ENCODE peak calls at places on chromosomes 12 and 14, in seven cellular contexts. One of them, this sample, is unnamed.

GRCh38 chr14:69284170-69284569 is 24.2 kb downstream of the GALNT16 start:
- DNase-seq in hippocampal formation: no peak
- DNase-seq in activated T-cell treated with anti-CD3 and anti-CD28 coated beads, Interleukin-2, amount 50 U/mL, for 72 hours: no peak
- DNase-seq in tibial artery: peak
- DNase-seq in choroid plexus epithelial cell: no peak
- DNase-seq in stimulated activated CD8-positive, alpha-beta memory T cell treated with anti-CD3 and anti-CD28 coated beads, Interleukin-4, amount 100 ng/mL, for 48 hours: no peak
- DNase-seq in activated T-helper 1 cell treated with anti-CD3 and anti-CD28 coated beads, Interleukin-2, amount 50 U/mL, for 16 hours: no peak
- DNase-seq in this sample: no peak

GRCh38 chr12:87596636-87597035 is 432.6 kb downstream of the C12orf50 start:
- DNase-seq in activated T-helper 1 cell treated with anti-CD3 and anti-CD28 coated beads, Interleukin-2, amount 50 U/mL, for 16 hours: no peak
- DNase-seq in choroid plexus epithelial cell: peak
- DNase-seq in stimulated activated CD8-positive, alpha-beta memory T cell treated with anti-CD3 and anti-CD28 coated beads, Interleukin-4, amount 100 ng/mL, for 48 hours: no peak
- DNase-seq in hippocampal formation: no peak
- DNase-seq in tibial artery: no peak
- DNase-seq in activated T-cell treated with anti-CD3 and anti-CD28 coated beads, Interleukin-2, amount 50 U/mL, for 72 hours: no peak
- DNase-seq in this sample: no peak

GRCh38 chr12:68617160-68617926 is 6.6 kb downstream of the RAP1B start:
- DNase-seq in choroid plexus epithelial cell: peak
- DNase-seq in activated T-helper 1 cell treated with anti-CD3 and anti-CD28 coated beads, Interleukin-2, amount 50 U/mL, for 16 hours: no peak
- DNase-seq in activated T-cell treated with anti-CD3 and anti-CD28 coated beads, Interleukin-2, amount 50 U/mL, for 72 hours: no peak
- DNase-seq in hippocampal formation: no peak
- DNase-seq in tibial artery: no peak
- DNase-seq in stimulated activated CD8-positive, alpha-beta memory T cell treated with anti-CD3 and anti-CD28 coated beads, Interleukin-4, amount 100 ng/mL, for 48 hours: no peak
- DNase-seq in this sample: no peak

GRCh38 chr12:124386059-124386458 is 91.2 kb downstream of the RFLNA start:
- DNase-seq in activated T-cell treated with anti-CD3 and anti-CD28 coated beads, Interleukin-2, amount 50 U/mL, for 72 hours: no peak
- DNase-seq in hippocampal formation: no peak
- DNase-seq in choroid plexus epithelial cell: peak
- DNase-seq in activated T-helper 1 cell treated with anti-CD3 and anti-CD28 coated beads, Interleukin-2, amount 50 U/mL, for 16 hours: no peak
- DNase-seq in tibial artery: no peak
- DNase-seq in stimulated activated CD8-positive, alpha-beta memory T cell treated with anti-CD3 and anti-CD28 coated beads, Interleukin-4, amount 100 ng/mL, for 48 hours: no peak
- DNase-seq in this sample: no peak

GRCh38 chr14:73427516-73428264 is 30.7 kb downstream of the NUMB start:
- DNase-seq in choroid plexus epithelial cell: peak
- DNase-seq in stimulated activated CD8-positive, alpha-beta memory T cell treated with anti-CD3 and anti-CD28 coated beads, Interleukin-4, amount 100 ng/mL, for 48 hours: no peak
- DNase-seq in activated T-helper 1 cell treated with anti-CD3 and anti-CD28 coated beads, Interleukin-2, amount 50 U/mL, for 16 hours: no peak
- DNase-seq in activated T-cell treated with anti-CD3 and anti-CD28 coated beads, Interleukin-2, amount 50 U/mL, for 72 hours: no peak
- DNase-seq in hippocampal formation: no peak
- DNase-seq in tibial artery: no peak
- DNase-seq in this sample: no peak

GRCh38 chr12:10664499-10664898 is 9.4 kb downstream of the STYK1 start:
- DNase-seq in activated T-helper 1 cell treated with anti-CD3 and anti-CD28 coated beads, Interleukin-2, amount 50 U/mL, for 16 hours: no peak
- DNase-seq in choroid plexus epithelial cell: no peak
- DNase-seq in hippocampal formation: no peak
- DNase-seq in activated T-cell treated with anti-CD3 and anti-CD28 coated beads, Interleukin-2, amount 50 U/mL, for 72 hours: no peak
- DNase-seq in stimulated activated CD8-positive, alpha-beta memory T cell treated with anti-CD3 and anti-CD28 coated beads, Interleukin-4, amount 100 ng/mL, for 48 hours: no peak
- DNase-seq in tibial artery: no peak
- DNase-seq in this sample: no peak

GRCh38 chr12:6627598-6627997 is 8.2 kb downstream of the LPAR5 start:
- DNase-seq in tibial artery: no peak
- DNase-seq in activated T-helper 1 cell treated with anti-CD3 and anti-CD28 coated beads, Interleukin-2, amount 50 U/mL, for 16 hours: no peak
- DNase-seq in choroid plexus epithelial cell: no peak
- DNase-seq in activated T-cell treated with anti-CD3 and anti-CD28 coated beads, Interleukin-2, amount 50 U/mL, for 72 hours: no peak
- DNase-seq in hippocampal formation: no peak
- DNase-seq in stimulated activated CD8-positive, alpha-beta memory T cell treated with anti-CD3 and anti-CD28 coated beads, Interleukin-4, amount 100 ng/mL, for 48 hours: no peak
- DNase-seq in this sample: no peak

GRCh38 chr12:66717049-66717448 is 38.2 kb upstream of the GRIP1 start:
- DNase-seq in stimulated activated CD8-positive, alpha-beta memory T cell treated with anti-CD3 and anti-CD28 coated beads, Interleukin-4, amount 100 ng/mL, for 48 hours: no peak
- DNase-seq in choroid plexus epithelial cell: no peak
- DNase-seq in hippocampal formation: peak
- DNase-seq in activated T-cell treated with anti-CD3 and anti-CD28 coated beads, Interleukin-2, amount 50 U/mL, for 72 hours: no peak
- DNase-seq in tibial artery: no peak
- DNase-seq in activated T-helper 1 cell treated with anti-CD3 and anti-CD28 coated beads, Interleukin-2, amount 50 U/mL, for 16 hours: no peak
- DNase-seq in this sample: no peak

GRCh38 chr12:108619369-108620160 is 14.1 kb downstream of the SELPLG start:
- DNase-seq in activated T-helper 1 cell treated with anti-CD3 and anti-CD28 coated beads, Interleukin-2, amount 50 U/mL, for 16 hours: no peak
- DNase-seq in choroid plexus epithelial cell: no peak
- DNase-seq in activated T-cell treated with anti-CD3 and anti-CD28 coated beads, Interleukin-2, amount 50 U/mL, for 72 hours: no peak
- DNase-seq in stimulated activated CD8-positive, alpha-beta memory T cell treated with anti-CD3 and anti-CD28 coated beads, Interleukin-4, amount 100 ng/mL, for 48 hours: no peak
- DNase-seq in tibial artery: no peak
- DNase-seq in hippocampal formation: no peak
- DNase-seq in this sample: no peak

GRCh38 chr12:76529226-76529918 is 30.2 kb downstream of the OSBPL8 start:
- DNase-seq in choroid plexus epithelial cell: no peak
- DNase-seq in activated T-cell treated with anti-CD3 and anti-CD28 coated beads, Interleukin-2, amount 50 U/mL, for 72 hours: no peak
- DNase-seq in tibial artery: no peak
- DNase-seq in activated T-helper 1 cell treated with anti-CD3 and anti-CD28 coated beads, Interleukin-2, amount 50 U/mL, for 16 hours: no peak
- DNase-seq in hippocampal formation: no peak
- DNase-seq in stimulated activated CD8-positive, alpha-beta memory T cell treated with anti-CD3 and anti-CD28 coated beads, Interleukin-4, amount 100 ng/mL, for 48 hours: no peak
- DNase-seq in this sample: no peak

GRCh38 chr14:24389266-24389855 is 9.4 kb upstream of the NYNRIN start:
- DNase-seq in activated T-cell treated with anti-CD3 and anti-CD28 coated beads, Interleukin-2, amount 50 U/mL, for 72 hours: no peak
- DNase-seq in hippocampal formation: no peak
- DNase-seq in stimulated activated CD8-positive, alpha-beta memory T cell treated with anti-CD3 and anti-CD28 coated beads, Interleukin-4, amount 100 ng/mL, for 48 hours: no peak
- DNase-seq in tibial artery: no peak
- DNase-seq in choroid plexus epithelial cell: peak
- DNase-seq in activated T-helper 1 cell treated with anti-CD3 and anti-CD28 coated beads, Interleukin-2, amount 50 U/mL, for 16 hours: no peak
- DNase-seq in this sample: no peak